ENCODE peak calls at places on chromosomes 13 and 19, in nine cellular contexts. Z, J, X, E, W, K, V, L and B are unnamed samples.

GRCh38 chr13:35711909-35712308 is 235.4 kb upstream of the MAB21L1 start:
- DNase-seq in Z (no peak), J (no peak), X (no peak), E (no peak), W (no peak), K (no peak), V (no peak), L (no peak), B (no peak)

GRCh38 chr19:12995596-12996541 is 594 bp downstream of the NFIX start:
- DNase-seq in Z (no peak), J (peak), X (no peak), E (no peak), W (no peak), K (no peak), V (peak), L (peak), B (no peak)

GRCh38 chr13:26785845-26786630 is 25.5 kb upstream of the GPR12 start:
- DNase-seq in Z (peak), J (no peak), X (no peak), E (no peak), W (no peak), K (peak), V (no peak), L (no peak), B (no peak)

GRCh38 chr19:39518458-39518857 is 3.5 kb downstream of the SELENOV start:
- DNase-seq in Z (no peak), J (no peak), X (no peak), E (no peak), W (no peak), K (no peak), V (no peak), L (no peak), B (no peak)

GRCh38 chr19:37987356-37988332 is 80.6 kb downstream of the SIPA1L3 start:
- DNase-seq in Z (no peak), J (no peak), X (no peak), E (no peak), W (no peak), K (no peak), V (no peak), L (no peak), B (peak)

GRCh38 chr13:99008577-99008976 is 30.7 kb upstream of the DOCK9 start:
- DNase-seq in Z (no peak), J (no peak), X (no peak), E (no peak), W (no peak), K (no peak), V (no peak), L (no peak), B (no peak)

GRCh38 chr13:41492432-41493267 is 35.3 kb downstream of the RGCC start:
- DNase-seq in Z (peak), J (no peak), X (no peak), E (no peak), W (no peak), K (no peak), V (no peak), L (no peak), B (no peak)

GRCh38 chr19:3679138-3679537 is 21.1 kb downstream of the PIP5K1C start:
- DNase-seq in Z (no peak), J (no peak), X (no peak), E (no peak), W (no peak), K (no peak), V (no peak), L (no peak), B (no peak)